ENCODE peak calls at places on chromosomes 1 and 21, in six cellular contexts. R is mesenchymal stem cell; X is Caco-2; H is OCI-LY7; U is astrocyte; A is naive thymus-derived CD4-positive, alpha-beta T cell. I is an unnamed sample. For H3K4me1, the result is how much of the 10 kb centered on the place peaks cover.

GRCh38 chr1:196407358-196408041 is 200.7 kb downstream of the KCNT2 start:
- DNase-seq in U (peak), X (no peak), H (no peak), R (peak), A (no peak), I (no peak)

GRCh38 chr1:46747683-46748288 is 28.9 kb upstream of the EFCAB14 start:
- DNase-seq in X (peak), A (no peak), R (peak), U (peak), H (peak), I (peak)

GRCh38 chr1:31761883-31762282 is 2.3 kb downstream of the ADGRB2 start:
- DNase-seq in A (no peak), U (peak), R (peak), X (no peak), H (no peak), I (no peak)

GRCh38 chr1:177849130-177849529 is 120.7 kb downstream of the SEC16B start:
- DNase-seq in R (no peak), H (no peak), U (peak), A (no peak), X (no peak), I (no peak)

GRCh38 chr1:211497489-211498045 is 5.6 kb upstream of the RD3 start:
- DNase-seq in X (no peak), H (no peak), U (no peak), R (no peak), A (no peak), I (no peak)

GRCh38 chr1:197557302-197557701 is 218.0 kb downstream of the DENND1B start:
- DNase-seq in A (no peak), U (peak), H (no peak), R (peak), X (no peak), I (no peak)

GRCh38 chr1:149846042-149846441 is 53.3 kb upstream of the BOLA1 start:
- DNase-seq in U (no peak), X (peak), A (no peak), H (peak), R (peak), I (no peak)

GRCh38 chr1:40980453-40981121 is 1.1 kb downstream of the CTPS1 start:
- DNase-seq in A (peak), U (no peak), X (peak), H (peak), R (peak), I (peak)

GRCh38 chr1:164662462-164662861 is 103.5 kb downstream of the PBX1 start:
- DNase-seq in R (no peak), H (no peak), U (no peak), X (no peak), A (no peak), I (no peak)

GRCh38 chr1:180974236-180974635 is 48.4 kb downstream of the STX6 start:
- DNase-seq in A (no peak), R (no peak), X (no peak), H (no peak), U (no peak), I (peak)

GRCh38 chr1:183027791-183028190 is 4.6 kb downstream of the LAMC1 start:
- DNase-seq in U (no peak), A (no peak), X (no peak), H (peak), R (no peak), I (peak)

GRCh38 chr1:168360151-168360550 is 79.5 kb downstream of the TBX19 start:
- DNase-seq in U (peak), H (no peak), R (peak), A (no peak), X (peak), I (no peak)

GRCh38 chr21:33813832-33814231 is 101.8 kb downstream of the ATP5PO start:
- DNase-seq in U (no peak), X (no peak), A (no peak), R (no peak), H (no peak), I (no peak)

GRCh38 chr1:220841293-220841692 is 38.0 kb upstream of the HLX start:
- DNase-seq in A (no peak), X (no peak), R (peak), U (no peak), H (no peak), I (no peak)

GRCh38 chr1:171912509-171913185 is 71.3 kb downstream of the DNM3 start:
- DNase-seq in X (no peak), H (no peak), U (no peak), A (no peak), R (no peak), I (no peak)

GRCh38 chr1:40939320-40940059 is 40.0 kb upstream of the CTPS1 start:
- DNase-seq in U (no peak), H (no peak), X (peak), A (no peak), R (peak), I (no peak)

GRCh38 chr1:55195523-55196233 is 19.5 kb downstream of the USP24 start:
- DNase-seq in X (no peak), U (no peak), H (no peak), R (peak), A (no peak), I (no peak)

GRCh38 chr1:206467915-206468314 is 2.4 kb upstream of the IKBKE start:
- DNase-seq in A (no peak), X (no peak), U (no peak), H (peak), R (peak), I (no peak)

GRCh38 chr1:109764561-109765482 is 1.1 kb upstream of the EPS8L3 start:
- DNase-seq in H (no peak), U (no peak), X (no peak), A (no peak), R (no peak), I (no peak)

GRCh38 chr1:207084701-207085180 is 3.9 kb upstream of the C4BPB start:
- DNase-seq in H (peak), U (peak), X (peak), R (peak), A (peak), I (peak)

GRCh38 chr1:94823116-94823515 is 3.0 kb downstream of the SLC44A3 start:
- DNase-seq in R (no peak), U (no peak), X (no peak), H (no peak), A (no peak), I (no peak)

GRCh38 chr1:182604128-182604834 is at the start of gene RGS16:
- DNase-seq in A (peak), H (peak), R (peak), U (peak), X (peak), I (peak)

GRCh38 chr1:162697140-162697895 is 65.1 kb downstream of the DDR2 start:
- DNase-seq in X (no peak), U (no peak), R (no peak), A (no peak), H (no peak), I (no peak)

GRCh38 chr1:10856253-10856683 is 59.8 kb upstream of the CASZ1 start:
- DNase-seq in U (no peak), H (no peak), R (no peak), A (no peak), X (no peak), I (no peak)

GRCh38 chr1:229027622-229028182 is 243.2 kb upstream of the RAB4A start:
- DNase-seq in R (peak), H (peak), A (peak), U (no peak), X (no peak), I (peak)

GRCh38 chr21:40765771-40766170 is 81.2 kb downstream of the DSCAM start:
- DNase-seq in H (no peak), U (no peak), X (no peak), A (no peak), R (no peak), I (no peak)

DNA sequence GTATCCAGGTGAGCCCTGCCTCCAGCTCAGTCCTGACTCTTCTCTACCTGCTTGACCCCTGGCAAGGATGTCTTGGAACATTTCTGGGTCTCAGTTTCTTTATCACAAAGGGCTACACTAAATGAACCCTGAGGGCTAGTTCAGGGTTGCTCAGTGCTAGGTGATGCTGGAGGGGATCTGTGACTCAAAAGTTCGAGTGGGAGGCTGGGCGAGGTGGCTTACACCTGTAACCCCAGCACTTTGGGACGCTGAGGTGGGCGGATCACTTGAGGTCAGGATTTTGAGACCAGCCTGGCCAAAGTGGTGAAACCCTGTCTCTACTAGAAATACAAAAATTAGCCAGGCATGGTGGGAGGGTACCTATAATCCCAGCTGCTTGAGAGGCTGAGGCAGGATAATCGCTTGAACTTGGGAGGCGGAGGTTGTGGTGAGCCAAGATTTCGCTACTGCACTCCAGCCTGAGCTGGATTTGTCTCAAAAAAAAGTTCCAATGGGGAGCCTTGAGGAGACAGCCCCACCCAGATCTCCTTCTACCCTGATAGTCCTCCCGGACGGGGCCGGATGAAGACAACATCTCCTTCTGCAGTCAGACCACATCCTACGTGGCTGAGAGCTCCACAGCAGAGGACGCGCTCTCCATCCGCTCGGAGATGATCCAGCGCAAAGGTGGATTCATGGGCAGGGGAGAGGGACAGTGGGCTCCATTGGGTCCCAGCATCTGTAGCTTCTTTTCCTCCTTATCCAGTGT is 48.9 kb downstream of the YARS1 start:
- DNase-seq in A (no peak), R (no peak), U (no peak), X (no peak), H (no peak), I (no peak)
- H3K4me1 ChIP-seq in A (under half), R (under half), U (under half), X (under half), H (under half), I (under half)

DNA sequence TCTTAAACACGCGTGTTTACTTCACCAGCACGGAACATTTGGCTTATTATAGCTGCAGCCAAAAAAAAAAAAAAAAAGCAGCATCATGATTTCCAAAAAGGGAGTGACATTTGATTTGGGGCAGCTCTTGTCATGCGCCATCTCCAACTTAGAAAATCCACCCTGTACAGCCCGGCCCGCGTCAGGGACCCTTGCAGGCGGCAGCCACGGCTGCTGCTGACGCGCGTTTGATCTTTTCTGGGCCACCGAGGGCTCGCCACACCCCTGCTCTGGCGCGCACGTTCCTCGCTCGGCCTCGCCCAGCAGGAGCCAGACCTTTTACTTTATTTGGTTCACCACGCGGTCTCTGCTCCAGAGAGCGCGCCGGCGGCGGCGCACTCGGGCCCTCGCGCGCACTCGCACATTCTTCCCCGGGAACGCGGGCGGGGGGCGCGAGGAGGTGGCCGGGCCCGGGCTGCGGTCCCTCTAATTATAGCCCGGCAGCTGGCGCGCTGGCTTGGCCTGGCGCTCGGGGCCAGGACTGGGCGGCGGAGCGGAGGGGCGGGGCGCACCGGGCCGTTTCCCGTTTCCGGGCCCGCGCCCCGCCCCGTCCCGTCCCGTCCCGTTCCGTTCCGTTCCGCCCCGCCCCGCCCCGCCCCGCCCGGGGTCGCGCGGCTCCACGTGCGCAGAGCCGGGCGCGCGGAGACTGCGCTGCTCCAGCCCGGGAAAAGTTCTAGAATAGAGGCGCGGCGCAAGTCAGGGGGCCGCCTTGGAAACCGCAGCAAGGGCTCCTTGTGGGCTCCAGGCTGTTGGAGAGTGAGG is 10.2 kb downstream of the IRF2BP2 start:
- DNase-seq in X (peak), R (peak), H (peak), U (peak), A (peak), I (peak)
- H3K4me1 ChIP-seq in X (half or more), R (under half), H (half or more), U (under half), A (half or more), I (half or more)

DNA sequence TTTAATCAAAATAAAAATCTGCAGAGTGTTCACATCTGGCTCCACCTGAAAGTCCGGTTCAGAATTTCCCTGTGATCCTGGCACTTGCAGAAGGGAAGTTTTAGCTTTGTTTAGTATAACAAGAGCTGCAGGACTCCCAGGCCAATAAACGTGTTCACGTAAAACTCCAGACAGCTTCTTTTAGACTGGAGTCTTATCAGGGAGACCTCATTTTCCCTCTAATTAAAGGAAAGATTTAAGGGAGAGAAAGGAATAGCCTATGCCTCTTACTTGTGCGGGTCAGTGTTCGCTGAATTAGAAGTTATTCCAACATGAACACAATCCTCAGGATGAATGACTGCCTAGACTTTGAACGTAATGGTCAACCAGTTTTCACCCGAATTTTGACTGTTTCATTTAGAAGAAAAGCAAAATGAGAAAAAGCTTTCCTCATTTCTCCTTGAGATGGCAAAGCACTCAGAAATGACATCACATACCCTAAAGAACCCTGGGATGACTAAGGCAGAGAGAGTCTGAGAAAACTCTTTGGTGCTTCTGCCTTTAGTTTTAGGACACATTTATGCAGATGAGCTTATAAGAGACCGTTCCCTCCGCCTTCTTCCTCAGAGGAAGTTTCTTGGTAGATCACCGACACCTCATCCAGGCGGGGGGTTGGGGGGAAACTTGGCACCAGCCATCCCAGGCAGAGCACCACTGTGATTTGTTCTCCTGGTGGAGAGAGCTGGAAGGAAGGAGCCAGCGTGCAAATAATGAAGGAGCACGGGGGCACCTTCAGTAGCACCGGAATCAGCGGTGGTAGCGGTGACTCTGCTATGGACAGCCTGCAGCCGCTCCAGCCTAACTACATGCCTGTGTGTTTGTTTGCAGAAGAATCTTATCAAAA is 202.1 kb upstream of the SGIP1 start:
- DNase-seq in X (no peak), A (peak), H (peak), U (peak), R (peak), I (peak)
- H3K4me1 ChIP-seq in X (under half), A (under half), H (half or more), U (under half), R (under half), I (under half)

GRCh38 chr1:230366504-230366915 is 59.6 kb downstream of the PGBD5 start:
- DNase-seq in X (no peak), U (no peak), R (no peak), H (no peak), A (no peak), I (no peak)

GRCh38 chr1:230368871-230369270 is 57.3 kb downstream of the PGBD5 start:
- DNase-seq in H (no peak), R (no peak), A (no peak), U (no peak), X (no peak), I (no peak)

GRCh38 chr1:230362949-230363348 is 63.2 kb downstream of the PGBD5 start:
- DNase-seq in H (no peak), R (no peak), X (no peak), A (no peak), U (no peak), I (no peak)

GRCh38 chr1:230368363-230368762 is 57.8 kb downstream of the PGBD5 start:
- DNase-seq in U (no peak), R (peak), A (no peak), X (no peak), H (no peak), I (no peak)

GRCh38 chr1:230365723-230366307 is 60.3 kb downstream of the PGBD5 start:
- DNase-seq in H (no peak), R (no peak), X (no peak), A (no peak), U (no peak), I (no peak)
- H3K4me1 ChIP-seq in H (under half), R (under half), X (under half), A (under half), U (under half), I (under half)

GRCh38 chr1:12178511-12178910 is 11.7 kb downstream of the TNFRSF1B start:
- DNase-seq in R (no peak), A (no peak), H (no peak), X (no peak), U (no peak), I (no peak)
- H3K4me1 ChIP-seq in R (under half), A (half or more), H (under half), X (under half), U (under half), I (under half)

DNA sequence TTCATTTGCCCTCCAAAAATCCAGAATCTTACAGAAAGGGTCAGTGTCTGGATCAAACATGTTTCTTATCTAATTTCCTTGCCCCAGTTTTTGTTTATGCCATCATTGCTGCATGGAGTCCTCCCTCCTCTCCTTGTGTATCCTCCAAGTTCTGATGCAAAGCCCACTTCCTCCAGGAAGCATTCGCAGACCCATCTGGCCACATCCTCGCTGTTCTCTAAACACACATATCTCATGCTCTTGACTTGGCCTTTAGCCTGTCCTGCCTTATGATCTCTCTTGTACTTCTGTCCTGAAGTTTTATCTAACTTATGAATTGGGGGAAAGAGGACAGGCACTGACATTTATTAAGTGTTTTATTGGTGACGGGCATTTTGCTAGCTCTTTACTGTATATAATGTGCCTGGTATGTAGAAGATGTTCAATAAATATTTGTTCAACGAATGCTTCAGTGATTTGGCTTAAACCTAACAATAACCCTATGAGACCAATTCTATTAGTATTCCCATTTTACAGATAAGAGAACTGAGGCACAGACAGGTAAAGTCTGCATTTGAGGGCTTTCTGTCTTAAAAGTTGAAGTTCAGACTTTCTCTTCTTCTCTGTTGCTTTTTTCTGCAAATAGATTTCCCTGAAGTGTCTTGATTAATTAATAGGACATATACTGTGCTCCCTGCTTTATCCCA is 19.2 kb upstream of the ID3 start:
- DNase-seq in X (no peak), A (no peak), H (peak), R (peak), U (no peak), I (no peak)
- H3K4me1 ChIP-seq in X (under half), A (under half), H (half or more), R (under half), U (under half), I (under half)

DNA sequence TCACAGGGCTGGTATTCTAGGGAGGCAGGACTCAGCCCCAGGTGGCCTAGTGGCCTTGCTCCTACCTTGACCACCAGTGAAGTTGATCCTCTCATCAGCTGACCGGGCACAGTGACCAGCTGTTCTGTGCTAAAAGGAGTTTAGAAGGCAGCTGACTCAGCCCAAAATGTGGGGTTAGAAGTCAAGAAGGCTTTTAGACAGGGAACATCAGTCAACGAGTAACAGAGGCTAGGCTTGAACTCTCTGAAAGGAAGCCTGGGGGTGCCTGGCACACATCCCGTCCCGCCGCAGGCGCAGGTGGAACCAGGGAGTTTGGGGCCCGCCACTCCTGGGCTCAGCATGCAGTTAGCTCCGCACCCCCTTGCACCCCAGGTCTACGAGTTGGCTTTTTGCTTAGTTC is 114.9 kb upstream of the SLC45A1 start:
- DNase-seq in A (no peak), R (no peak), H (no peak), U (no peak), X (no peak), I (no peak)
- H3K4me1 ChIP-seq in A (under half), R (under half), H (under half), U (under half), X (half or more), I (under half)

GRCh38 chr21:35050348-35051286 is 1.5 kb upstream of the RUNX1 start:
- DNase-seq in A (no peak), H (peak), X (no peak), U (peak), R (peak), I (no peak)
- H3K4me1 ChIP-seq in A (under half), H (under half), X (under half), U (under half), R (under half), I (under half)